ENCODE peak calls at places on chromosomes 4 and X, in ten cellular contexts. W is hepatocyte, K is A673, Q is PC-9, L is OCI-LY7, E is GM23248, C is fibroblast of lung, A is right lobe of liver, J is heart left ventricle, Z is tibial artery. V is an unnamed sample. For H3K4me1, the result is how much of the 10 kb centered on the place peaks cover.

GRCh38 chr4:184778325-184778724 is 44.4 kb upstream of the CENPU start:
- DNase-seq in W (no peak), K (no peak), Q (no peak), L (no peak), E (no peak), C (no peak), A (no peak), J (no peak), Z (no peak), V (no peak)

GRCh38 chr4:1777822-1778641 is 15.1 kb upstream of the FGFR3 start:
- DNase-seq in W (peak), K (no peak), Q (peak), L (no peak), E (peak), C (no peak), A (no peak), J (no peak), Z (no peak), V (peak)

GRCh38 chr4:187128971-187129370 is 405.3 kb upstream of the FAT1 start:
- DNase-seq in W (no peak), K (no peak), Q (no peak), L (no peak), E (peak), C (no peak), A (no peak), J (no peak), Z (no peak), V (no peak)

GRCh38 chrX:134600714-134601113 is 57.6 kb downstream of the PLAC1 start:
- DNase-seq in W (no peak), K (no peak), Q (no peak), L (no peak), E (peak), C (peak), A (no peak), J (no peak), Z (no peak), V (no peak)

GRCh38 chrX:13452283-13452682 is 117.1 kb upstream of the EGFL6 start:
- DNase-seq in W (no peak), K (no peak), Q (no peak), L (no peak), E (peak), C (no peak), A (no peak), J (no peak), Z (no peak), V (no peak)

GRCh38 chrX:2267890-2268289 is 232.9 kb downstream of the DHRSX start:
- DNase-seq in W (no peak), K (no peak), Q (no peak), L (no peak), E (no peak), C (no peak), A (no peak), J (no peak), Z (no peak), V (no peak)

GRCh38 chr4:11814758-11815157 is 386.1 kb upstream of the HS3ST1 start:
- DNase-seq in W (no peak), K (no peak), Q (no peak), L (no peak), E (no peak), C (peak), A (no peak), J (no peak), Z (no peak), V (no peak)

GRCh38 chrX:75229774-75230173 is 44.1 kb upstream of the UPRT start:
- DNase-seq in W (no peak), K (no peak), Q (no peak), L (no peak), E (no peak), C (no peak), A (no peak), J (no peak), Z (no peak), V (no peak)

GRCh38 chr4:41719417-41719816 is 29.1 kb downstream of the PHOX2B start:
- DNase-seq in W (no peak), K (no peak), Q (no peak), L (no peak), E (peak), C (no peak), A (no peak), J (no peak), Z (no peak), V (no peak)

GRCh38 chr4:1572964-1573720 is 111.0 kb downstream of the FAM53A start:
- DNase-seq in W (no peak), K (no peak), Q (no peak), L (no peak), E (no peak), C (no peak), A (no peak), J (no peak), Z (no peak), V (peak)

GRCh38 chrX:72712094-72712755 is 1.9 kb downstream of the PHKA1 start:
- DNase-seq in W (peak), K (no peak), Q (no peak), L (no peak), E (peak), C (peak), A (no peak), J (no peak), Z (no peak), V (no peak)

GRCh38 chrX:121871122-121871521 is 823.7 kb downstream of the GLUD2 start:
- DNase-seq in W (no peak), K (no peak), Q (no peak), L (no peak), E (no peak), C (no peak), A (no peak), J (no peak), Z (no peak), V (no peak)

DNA sequence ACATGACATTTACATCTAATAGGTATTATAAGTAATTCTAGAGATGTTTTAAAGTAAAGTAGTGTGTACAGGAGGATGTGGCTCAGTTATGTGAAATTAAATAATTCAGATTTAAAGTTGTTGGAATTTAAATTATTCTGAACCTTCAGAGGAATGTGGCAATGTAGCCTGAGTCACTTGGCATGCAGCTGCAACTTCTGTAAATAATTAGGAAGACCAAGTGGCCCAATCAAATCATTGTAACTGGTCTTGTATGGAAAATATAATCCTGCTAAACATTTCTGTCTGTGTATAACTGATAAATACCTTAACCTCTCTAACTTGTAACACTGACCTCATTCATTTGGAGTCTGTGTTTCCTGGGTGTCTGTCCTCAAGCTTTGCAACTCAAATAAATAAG is 828.9 kb downstream of the GLUD2 start:
- DNase-seq in W (no peak), K (peak), Q (no peak), L (no peak), E (peak), C (no peak), A (no peak), J (no peak), Z (no peak), V (no peak)
- H3K27ac ChIP-seq in W (no peak), K (no peak), Q (no peak), L (no peak), E (peak), C (no peak), A (no peak), J (no peak), Z (no peak), V (peak)

GRCh38 chrX:154021131-154021611 is 1.5 kb upstream of the IRAK1 start:
- DNase-seq in W (no peak), K (no peak), Q (peak), L (no peak), E (peak), C (peak), A (no peak), J (no peak), Z (no peak), V (no peak)

GRCh38 chrX:154023276-154024000 is 3.7 kb upstream of the IRAK1 start:
- DNase-seq in W (no peak), K (no peak), Q (no peak), L (no peak), E (no peak), C (no peak), A (no peak), J (no peak), Z (no peak), V (no peak)

GRCh38 chrX:154020500-154021115 is 906 bp upstream of the IRAK1 start:
- DNase-seq in W (no peak), K (no peak), Q (peak), L (peak), E (peak), C (no peak), A (no peak), J (no peak), Z (no peak), V (no peak)

GRCh38 chrX:154022716-154023115 is 3.0 kb upstream of the IRAK1 start:
- DNase-seq in W (no peak), K (no peak), Q (no peak), L (no peak), E (no peak), C (no peak), A (no peak), J (no peak), Z (no peak), V (no peak)

GRCh38 chrX:154022108-154022507 is 2.4 kb upstream of the IRAK1 start:
- DNase-seq in W (no peak), K (no peak), Q (no peak), L (no peak), E (no peak), C (no peak), A (no peak), J (no peak), Z (no peak), V (no peak)
- H3K4me1 ChIP-seq in W (under half), K (under half), Q (under half), L (under half), E (under half), C (under half), A (under half), J (under half), Z (under half), V (under half)

GRCh38 chr4:7902826-7903225 is 36.8 kb downstream of the AFAP1 start:
- DNase-seq in W (no peak), K (no peak), Q (no peak), L (no peak), E (no peak), C (no peak), A (no peak), J (no peak), Z (no peak), V (no peak)
- H3K27ac ChIP-seq in W (no peak), K (peak), Q (no peak), L (no peak), E (peak), C (no peak), A (no peak), J (no peak), Z (peak), V (no peak)

GRCh38 chr4:98421106-98421505 is 159.9 kb downstream of the RAP1GDS1 start:
- DNase-seq in W (no peak), K (no peak), Q (no peak), L (no peak), E (peak), C (peak), A (no peak), J (no peak), Z (no peak), V (no peak)

GRCh38 chr4:98416844-98417243 is 155.7 kb downstream of the RAP1GDS1 start:
- DNase-seq in W (no peak), K (no peak), Q (no peak), L (no peak), E (no peak), C (no peak), A (no peak), J (no peak), Z (no peak), V (no peak)
- H3K4me1 ChIP-seq in W (under half), K (under half), Q (under half), L (under half), E (under half), C (under half), A (under half), J (under half), Z (under half), V (under half)

DNA sequence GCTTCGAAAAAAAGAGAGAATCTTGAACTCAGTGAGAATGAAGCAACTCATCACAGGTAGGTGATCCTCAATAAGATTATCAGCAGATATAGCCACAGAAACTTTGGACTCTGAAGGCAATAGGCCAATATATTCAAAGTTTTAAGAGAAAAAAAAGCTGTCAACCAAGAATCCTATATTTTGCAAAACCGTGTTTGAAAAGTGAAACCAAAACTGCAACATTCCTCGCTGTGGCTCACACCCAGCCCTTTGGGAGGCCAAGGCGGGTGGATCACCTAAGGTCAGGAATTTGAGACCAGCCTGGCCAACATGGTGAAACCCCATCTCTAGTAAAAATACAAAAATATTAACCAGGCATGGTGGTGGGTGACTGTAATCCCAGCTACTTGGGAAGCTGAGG is 22.8 kb downstream of the MAD2L1 start:
- DNase-seq in W (no peak), K (no peak), Q (no peak), L (no peak), E (no peak), C (no peak), A (no peak), J (no peak), Z (no peak), V (no peak)
- H3K27ac ChIP-seq in W (no peak), K (no peak), Q (no peak), L (no peak), E (no peak), C (no peak), A (no peak), J (no peak), Z (no peak), V (no peak)

GRCh38 chr4:18578307-18578706 is 556.8 kb upstream of the LCORL start:
- DNase-seq in W (no peak), K (no peak), Q (no peak), L (no peak), E (no peak), C (no peak), A (no peak), J (no peak), Z (no peak), V (no peak)
- H3K4me1 ChIP-seq in W (under half), K (under half), Q (under half), L (under half), E (under half), C (under half), A (under half), J (under half), Z (under half), V (under half)

DNA sequence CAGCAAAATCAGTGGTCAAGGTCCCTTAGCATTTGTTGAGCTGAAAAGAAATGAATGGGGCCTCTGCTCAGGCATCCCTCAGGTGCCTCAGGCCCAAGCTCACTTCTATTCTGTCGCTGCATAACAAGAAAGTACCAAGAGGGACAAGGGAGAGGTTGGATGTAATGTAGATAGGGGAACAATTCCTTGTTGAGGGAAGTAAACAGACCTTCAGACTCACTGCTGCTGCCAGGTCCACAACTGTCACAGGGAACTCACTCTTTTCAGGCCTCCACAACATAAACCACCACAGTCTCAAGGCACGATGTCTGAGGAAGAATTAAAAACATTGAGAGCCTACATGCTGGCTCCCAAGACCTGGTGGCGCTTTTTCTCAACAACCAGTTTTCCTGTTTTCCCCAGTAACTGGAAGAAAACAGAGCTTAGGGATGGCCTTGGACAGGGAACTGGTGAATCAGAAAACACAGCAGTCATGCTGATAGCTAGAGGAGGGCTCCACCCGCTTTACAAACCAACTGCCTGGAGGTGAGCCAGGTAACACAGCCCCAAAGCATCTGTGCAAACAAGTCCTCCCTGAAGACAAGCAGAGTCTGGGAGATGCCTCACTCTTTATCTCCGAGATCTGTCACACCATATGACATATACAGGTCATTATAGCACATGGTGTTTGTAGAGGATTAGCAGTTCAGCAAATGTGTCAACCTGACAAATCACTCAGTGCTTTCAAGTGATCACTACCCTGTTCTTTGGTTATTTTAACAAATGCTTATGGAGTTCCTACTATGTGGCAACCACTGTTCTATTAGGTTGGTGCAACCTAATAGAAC is 14.3 kb upstream of the AWAT1 start:
- DNase-seq in W (peak), K (no peak), Q (peak), L (no peak), E (peak), C (peak), A (no peak), J (no peak), Z (peak), V (peak)
- H3K27ac ChIP-seq in W (peak), K (no peak), Q (peak), L (no peak), E (peak), C (no peak), A (no peak), J (no peak), Z (no peak), V (no peak)

GRCh38 chr4:16865897-16866283 is 32.6 kb downstream of the LDB2 start:
- DNase-seq in W (no peak), K (no peak), Q (no peak), L (no peak), E (no peak), C (no peak), A (no peak), J (no peak), Z (no peak), V (no peak)
- H3K4me1 ChIP-seq in W (under half), K (under half), Q (under half), L (under half), E (under half), C (under half), A (under half), J (under half), Z (under half), V (under half)

GRCh38 chrX:117429511-117429910 is 687.1 kb downstream of the KLHL13 start:
- DNase-seq in W (no peak), K (no peak), Q (no peak), L (no peak), E (no peak), C (no peak), A (no peak), J (no peak), Z (no peak), V (no peak)
- H3K27ac ChIP-seq in W (no peak), K (no peak), Q (no peak), L (no peak), E (no peak), C (no peak), A (no peak), J (no peak), Z (no peak), V (no peak)